ENCODE peak calls at places on chromosomes 12 and 14, in seven cellular contexts. W is activated T-cell treated with anti-CD3 and anti-CD28 coated beads, Interleukin-2, amount 50 U/mL, for 4 hours; Z is NCI-H1092 treated with DMSO at 0.1 percent for 48 hours; X is NCI-H2029; H is NCI-H524; F is fibroblast of the aortic adventitia; E is GM23248. Q is an unnamed sample.

GRCh38 chr12:52794479-52795331 is 1.2 kb downstream of the KRT3 start:
- DNase-seq in H (no peak), Z (no peak), F (no peak), X (no peak), E (peak), W (no peak), Q (no peak)

GRCh38 chr12:78490841-78491240 is 373.7 kb upstream of the SYT1 start:
- DNase-seq in Z (no peak), W (no peak), X (no peak), E (peak), H (no peak), F (peak), Q (no peak)

GRCh38 chr14:71321556-71322315 is 414.5 kb downstream of the PCNX1 start:
- DNase-seq in Z (peak), H (peak), F (peak), X (peak), W (no peak), E (peak), Q (no peak)

GRCh38 chr12:113135178-113136127 is at the start of gene RASAL1:
- DNase-seq in E (no peak), X (peak), Z (peak), H (no peak), W (peak), F (no peak), Q (peak)

GRCh38 chr12:88868062-88868461 is 287.8 kb upstream of the KITLG start:
- DNase-seq in E (peak), X (no peak), Z (no peak), F (peak), H (peak), W (no peak), Q (no peak)

GRCh38 chr12:51788876-51789275 is 59.6 kb downstream of the FIGNL2 start:
- DNase-seq in Z (no peak), X (no peak), H (no peak), W (no peak), E (peak), F (peak), Q (no peak)

GRCh38 chr14:103625361-103626095 is 3.5 kb upstream of the KLC1 start:
- DNase-seq in H (no peak), E (no peak), W (no peak), F (no peak), X (no peak), Z (no peak), Q (peak)

GRCh38 chr14:39383026-39383626 is 49.1 kb downstream of the FBXO33 start:
- DNase-seq in H (no peak), W (no peak), X (no peak), E (no peak), Z (no peak), F (no peak), Q (no peak)

GRCh38 chr12:121905746-121906145 is 12.6 kb upstream of the CFAP251 start:
- DNase-seq in X (no peak), F (no peak), H (no peak), Z (no peak), W (no peak), E (no peak), Q (no peak)

GRCh38 chr12:70994217-70994788 is 73.8 kb upstream of the PTPRR start:
- DNase-seq in F (peak), Z (no peak), E (peak), H (no peak), W (no peak), X (no peak), Q (no peak)

GRCh38 chr14:36659010-36659821 is 2.4 kb upstream of the PAX9 start:
- DNase-seq in E (no peak), Z (no peak), X (no peak), H (no peak), W (no peak), F (no peak), Q (no peak)

GRCh38 chr12:92796650-92797049 is 93.9 kb downstream of the PLEKHG7 start:
- DNase-seq in Z (no peak), X (no peak), E (peak), W (no peak), F (no peak), H (no peak), Q (no peak)

GRCh38 chr12:89106950-89107349 is 245.4 kb downstream of the DUSP6 start:
- DNase-seq in X (no peak), H (no peak), E (no peak), W (no peak), Z (no peak), F (no peak), Q (no peak)

GRCh38 chr14:77613207-77613606 is 3.2 kb downstream of the SPTLC2 start:
- DNase-seq in H (no peak), Z (no peak), E (peak), X (no peak), F (no peak), W (no peak), Q (no peak)

GRCh38 chr12:22624573-22624907 is 431 bp upstream of the ETNK1 start:
- DNase-seq in H (peak), W (no peak), Z (peak), E (no peak), X (no peak), F (no peak), Q (no peak)

GRCh38 chr12:65958456-65958855 is 134.2 kb downstream of the HMGA2 start:
- DNase-seq in X (no peak), F (peak), Z (no peak), E (peak), H (no peak), W (no peak), Q (no peak)

GRCh38 chr12:118377005-118377890 is 893 bp downstream of the SUDS3 start:
- DNase-seq in H (no peak), W (no peak), Z (no peak), E (peak), F (no peak), X (peak), Q (peak)

GRCh38 chr12:124385219-124385969 is 90.5 kb downstream of the RFLNA start:
- DNase-seq in H (no peak), F (peak), Z (no peak), X (no peak), W (no peak), E (peak), Q (no peak)

GRCh38 chr14:69342928-69343525 is 55.1 kb downstream of the ERH start:
- DNase-seq in X (no peak), E (no peak), F (peak), H (no peak), Z (no peak), W (no peak), Q (no peak)

GRCh38 chr14:29320261-29320660 is 553.7 kb downstream of the FOXG1 start:
- DNase-seq in E (peak), X (no peak), Z (no peak), F (no peak), W (no peak), H (no peak), Q (no peak)

GRCh38 chr12:95060951-95061350 is 12.5 kb downstream of the NR2C1 start:
- DNase-seq in H (no peak), E (no peak), W (no peak), F (no peak), Z (no peak), X (no peak), Q (no peak)